ENCODE peak calls at places on chromosomes 11 and 22, in ten cellular contexts. E is CD8-positive, alpha-beta T cell; K is adrenal gland; M is AG09319; F is skeletal muscle cell; Z is body of pancreas; H is stomach; U is activated CD4-positive, CD25-positive, alpha-beta regulatory T cell treated with anti-CD3 and anti-CD28 coated beads, Interleukin-2, amount 50 U/mL, for 16 hours; T is NCI-H748 treated with DMSO at 0.1 percent for 48 hours; X is M059J. P is an unnamed sample.

GRCh38 chr11:125358254-125358840 is 137.7 kb downstream of the FEZ1 start:
- DNase-seq in E (no peak), K (no peak), M (no peak), F (no peak), Z (no peak), H (no peak), U (no peak), T (no peak), X (peak), P (no peak)

GRCh38 chr11:106304274-106304673 is 226.8 kb downstream of the AASDHPPT start:
- DNase-seq in E (no peak), K (no peak), M (no peak), F (no peak), Z (no peak), H (no peak), U (no peak), T (no peak), X (peak), P (no peak)

GRCh38 chr22:38740754-38741153 is 15.0 kb downstream of the SUN2 start:
- DNase-seq in E (no peak), K (no peak), M (no peak), F (no peak), Z (no peak), H (no peak), U (no peak), T (no peak), X (no peak), P (no peak)

GRCh38 chr11:88484873-88485621 is 147.5 kb upstream of the CTSC start:
- DNase-seq in E (no peak), K (peak), M (no peak), F (no peak), Z (peak), H (no peak), U (peak), T (no peak), X (peak), P (no peak)

GRCh38 chr22:39212721-39213376 is 31.9 kb downstream of the PDGFB start:
- DNase-seq in E (no peak), K (no peak), M (no peak), F (no peak), Z (no peak), H (no peak), U (no peak), T (no peak), X (peak), P (no peak)

GRCh38 chr11:7592706-7593105 is 78.9 kb downstream of the PPFIBP2 start:
- DNase-seq in E (no peak), K (peak), M (peak), F (no peak), Z (peak), H (peak), U (no peak), T (no peak), X (peak), P (no peak)

GRCh38 chr11:132866783-132867545 is 665.3 kb downstream of the OPCML start:
- DNase-seq in E (no peak), K (no peak), M (no peak), F (no peak), Z (no peak), H (no peak), U (no peak), T (no peak), X (peak), P (no peak)

GRCh38 chr11:47305734-47306483 is 36.0 kb downstream of the MADD start:
- DNase-seq in E (no peak), K (peak), M (no peak), F (no peak), Z (no peak), H (no peak), U (no peak), T (no peak), X (peak), P (no peak)